ENCODE peak calls at places on chromosomes 3 and 15, in nine cellular contexts. J is activated naive CD8-positive, alpha-beta T cell treated with anti-CD3 and anti-CD28 coated beads, Interleukin-2, amount 50 U/mL, for 24 hours; G is germinal center; K is activated CD4-positive, alpha-beta T cell treated with anti-CD3 and anti-CD28 coated beads, Interleukin-2, amount 10 ng/mL, durations not matched to agents 24 days and 14 days; L is CD4-positive, alpha-beta memory T cell; D is H54; Y is heart right ventricle; B is BJ; T is GM13976. M is an unnamed sample.

GRCh38 chr15:51793521-51793920 is 35.9 kb upstream of the TMOD3 start:
- DNase-seq in J (no peak), G (no peak), K (no peak), L (no peak), D (no peak), Y (peak; percentile 72), B (no peak), T (no peak), M (no peak)

GRCh38 chr3:152235709-152236298 is 32.9 kb upstream of the MBNL1 start:
- DNase-seq in J (no peak), G (no peak), K (no peak), L (no peak), D (no peak), Y (no peak), B (no peak), T (no peak), M (no peak)

GRCh38 chr15:79002631-79003030 is 57.8 kb upstream of the CTSH start:
- DNase-seq in J (no peak), G (no peak), K (no peak), L (no peak), D (peak; percentile 38), Y (no peak), B (no peak), T (no peak), M (no peak)

GRCh38 chr3:176855901-176856486 is 341.3 kb downstream of the TBL1XR1 start:
- DNase-seq in J (no peak), G (no peak), K (no peak), L (no peak), D (no peak), Y (no peak), B (no peak), T (no peak), M (no peak)

GRCh38 chr3:63168179-63168578 is 109.9 kb upstream of the SYNPR start:
- DNase-seq in J (no peak), G (no peak), K (no peak), L (no peak), D (no peak), Y (no peak), B (no peak), T (no peak), M (no peak)

GRCh38 chr3:48934333-48934991 is 15.8 kb downstream of the ARIH2 start:
- DNase-seq in J (no peak), G (no peak), K (no peak), L (no peak), D (no peak), Y (no peak), B (no peak), T (no peak), M (no peak)

GRCh38 chr15:62591842-62592838 is 427.1 kb upstream of the C2CD4B start:
- DNase-seq in J (no peak), G (no peak), K (no peak), L (no peak), D (no peak), Y (no peak), B (no peak), T (no peak), M (no peak)

GRCh38 chr15:89802231-89802928 is 12.3 kb downstream of the ANPEP start:
- DNase-seq in J (no peak), G (no peak), K (no peak), L (no peak), D (no peak), Y (peak; percentile 44), B (no peak), T (no peak), M (no peak)

GRCh38 chr3:182792901-182793662 is at the start of gene ATP11B:
- DNase-seq in J (peak; percentile 84), G (peak; percentile 95), K (peak; percentile 95), L (peak; percentile 86), D (peak; percentile 63), Y (peak; percentile 66), B (no peak), T (peak; percentile 94), M (peak; percentile 83)

GRCh38 chr3:13525827-13526625 is 22.9 kb upstream of the FBLN2 start:
- DNase-seq in J (no peak), G (no peak), K (no peak), L (no peak), D (no peak), Y (no peak), B (no peak), T (no peak), M (no peak)

GRCh38 chr3:184636774-184637316 is 75.0 kb downstream of the MAGEF1 start:
- DNase-seq in J (peak; percentile 62), G (no peak), K (peak; percentile 79), L (peak; percentile 9), D (peak; percentile 32), Y (no peak), B (peak; percentile 37), T (no peak), M (no peak)

GRCh38 chr3:196335469-196335868 is 2.7 kb downstream of the TM4SF19 start:
- DNase-seq in J (no peak), G (no peak), K (no peak), L (no peak), D (no peak), Y (no peak), B (no peak), T (no peak), M (no peak)

GRCh38 chr3:37320276-37320675 is 145.9 kb upstream of the LRRFIP2 start:
- DNase-seq in J (no peak), G (no peak), K (no peak), L (no peak), D (no peak), Y (no peak), B (no peak), T (peak; percentile 26), M (no peak)

GRCh38 chr15:63094495-63094931 is 27.1 kb upstream of the LACTB start:
- DNase-seq in J (no peak), G (no peak), K (no peak), L (no peak), D (peak; percentile 35), Y (no peak), B (no peak), T (no peak), M (no peak)

GRCh38 chr3:105984837-105985236 is 116.0 kb upstream of the CBLB start:
- DNase-seq in J (no peak), G (no peak), K (peak; percentile 36), L (no peak), D (no peak), Y (no peak), B (no peak), T (no peak), M (no peak)

GRCh38 chr3:124504332-124505059 is 225.8 kb upstream of the UMPS start:
- DNase-seq in J (no peak), G (no peak), K (no peak), L (no peak), D (no peak), Y (peak; percentile 27), B (peak; percentile 64), T (no peak), M (no peak)

GRCh38 chr3:16200411-16200810 is 25.9 kb downstream of the GALNT15 start:
- DNase-seq in J (no peak), G (no peak), K (no peak), L (no peak), D (peak; percentile 32), Y (no peak), B (no peak), T (no peak), M (no peak)

GRCh38 chr15:40850576-40851112 is 6.8 kb downstream of the SPINT1 start:
- DNase-seq in J (no peak), G (no peak), K (no peak), L (no peak), D (no peak), Y (no peak), B (no peak), T (no peak), M (no peak)

GRCh38 chr15:92091155-92091734 is 237.7 kb downstream of the SLCO3A1 start:
- DNase-seq in J (peak; percentile 35), G (no peak), K (peak; percentile 67), L (no peak), D (no peak), Y (peak; percentile 30), B (no peak), T (no peak), M (no peak)

GRCh38 chr3:133937756-133938601 is 42.3 kb upstream of the RAB6B start:
- DNase-seq in J (no peak), G (no peak), K (no peak), L (no peak), D (no peak), Y (no peak), B (peak; percentile 79), T (no peak), M (no peak)

GRCh38 chr3:64685800-64686445 is 1.9 kb downstream of the ADAMTS9 start:
- DNase-seq in J (no peak), G (no peak), K (no peak), L (no peak), D (no peak), Y (peak; percentile 97), B (peak; percentile 62), T (peak; percentile 28), M (no peak)

GRCh38 chr3:61545716-61546115 is 15.7 kb upstream of the PTPRG start:
- DNase-seq in J (no peak), G (no peak), K (no peak), L (no peak), D (no peak), Y (no peak), B (no peak), T (no peak), M (no peak)

GRCh38 chr15:40894689-40895308 is 549 bp downstream of the VPS18 start:
- DNase-seq in J (peak; percentile 63), G (peak; percentile 75), K (peak; percentile 89), L (peak; percentile 58), D (peak; percentile 63), Y (no peak), B (no peak), T (peak; percentile 73), M (peak; percentile 61)

GRCh38 chr3:30232142-30232541 is 374.3 kb upstream of the TGFBR2 start:
- DNase-seq in J (no peak), G (no peak), K (no peak), L (no peak), D (no peak), Y (peak; percentile 40), B (peak; percentile 90), T (no peak), M (no peak)

GRCh38 chr3:125375950-125376679 is 990 bp upstream of the ZNF148 start:
- DNase-seq in J (no peak), G (no peak), K (no peak), L (no peak), D (no peak), Y (no peak), B (no peak), T (no peak), M (no peak)

GRCh38 chr15:24878153-24878552 is 76.6 kb upstream of the SNRPN start:
- DNase-seq in J (peak; percentile 2), G (no peak), K (no peak), L (no peak), D (no peak), Y (peak; percentile 15), B (no peak), T (no peak), M (no peak)

GRCh38 chr15:65832549-65833364 is 36.5 kb upstream of the RAB11A start:
- DNase-seq in J (peak; percentile 56), G (peak; percentile 35), K (peak; percentile 90), L (peak; percentile 70), D (peak; percentile 62), Y (peak; percentile 92), B (peak; percentile 65), T (no peak), M (peak; percentile 50)

GRCh38 chr3:166123576-166123975 is 286.4 kb upstream of the BCHE start:
- DNase-seq in J (no peak), G (no peak), K (no peak), L (no peak), D (peak; percentile 0), Y (no peak), B (no peak), T (no peak), M (no peak)

GRCh38 chr3:140719841-140720240 is 42.0 kb downstream of the TRIM42 start:
- DNase-seq in J (no peak), G (no peak), K (no peak), L (no peak), D (no peak), Y (no peak), B (no peak), T (no peak), M (no peak)

GRCh38 chr3:52086939-52087675 is 30.7 kb upstream of the DUSP7 start:
- DNase-seq in J (no peak), G (no peak), K (peak; percentile 68), L (no peak), D (no peak), Y (peak; percentile 46), B (no peak), T (peak; percentile 58), M (no peak)

GRCh38 chr3:149489060-149489690 is 14.7 kb downstream of the TM4SF4 start:
- DNase-seq in J (no peak), G (peak; percentile 22), K (no peak), L (no peak), D (no peak), Y (no peak), B (no peak), T (peak; percentile 29), M (no peak)

M was measured in naive B cell.